ENCODE peak calls at places on chromosome 9, in four cellular contexts. T, S, N and G are unnamed samples.

GRCh38 chr9:99485461-99485860 is 263.4 kb downstream of the SEC61B start:
- DNase-seq in T (no peak), S (no peak), N (no peak), G (no peak)

GRCh38 chr9:78821126-78821822 is 524.3 kb downstream of the PSAT1 start:
- DNase-seq in T (peak), S (no peak), N (peak), G (no peak)

GRCh38 chr9:98506422-98507054 is 202.2 kb downstream of the GABBR2 start:
- DNase-seq in T (no peak), S (no peak), N (no peak), G (no peak)

GRCh38 chr9:136735812-136736480 is 6.8 kb downstream of the LCN10 start:
- DNase-seq in T (no peak), S (no peak), N (no peak), G (no peak)

GRCh38 chr9:104386425-104387069 is 117.5 kb upstream of the OR13F1 start:
- DNase-seq in T (no peak), S (no peak), N (peak), G (no peak)

GRCh38 chr9:130983283-130983670 is 25.7 kb upstream of the LAMC3 start:
- DNase-seq in T (no peak), S (no peak), N (no peak), G (no peak)

GRCh38 chr9:36056896-36057295 is 20.2 kb downstream of the RECK start:
- DNase-seq in T (no peak), S (no peak), N (no peak), G (no peak)

GRCh38 chr9:4143951-4144717 is 155.7 kb downstream of the GLIS3 start:
- DNase-seq in T (no peak), S (no peak), N (no peak), G (no peak)

GRCh38 chr9:111743275-111743674 is 51.5 kb downstream of the SHOC1 start:
- DNase-seq in T (no peak), S (no peak), N (no peak), G (no peak)

GRCh38 chr9:4356306-4356705 is 56.4 kb upstream of the GLIS3 start:
- DNase-seq in T (no peak), S (no peak), N (no peak), G (no peak)

DNA sequence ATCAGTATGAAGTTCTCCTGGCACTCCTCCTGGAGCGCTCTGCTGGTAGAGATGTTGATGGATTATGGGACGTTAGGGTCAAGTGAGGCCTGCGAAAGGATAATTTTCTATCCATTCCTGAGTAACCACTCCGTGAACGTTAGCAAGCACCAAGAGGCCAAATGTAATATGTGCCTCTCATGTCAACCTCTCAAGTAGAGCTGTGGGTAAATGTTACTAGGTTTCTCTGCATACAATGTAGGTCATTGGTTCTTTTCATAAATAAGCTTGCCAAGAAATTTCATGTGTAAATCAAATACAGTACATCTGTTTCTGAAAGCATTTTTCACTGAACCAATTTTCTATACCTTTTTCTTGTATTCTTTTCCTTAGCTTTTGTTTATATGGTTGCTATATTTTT is 126.3 kb downstream of the KDM4C start:
- DNase-seq in T (no peak), S (no peak), N (no peak), G (no peak)
- TF ChIP-seq TEAD4 in T (no peak), S (no peak), N (no peak), G (no peak)

GRCh38 chr9:85425153-85425611 is 316.6 kb downstream of the AGTPBP1 start:
- DNase-seq in T (peak), S (peak), N (peak), G (peak)
- TF ChIP-seq TEAD4 in T (no peak), S (no peak), N (no peak), G (no peak)

DNA sequence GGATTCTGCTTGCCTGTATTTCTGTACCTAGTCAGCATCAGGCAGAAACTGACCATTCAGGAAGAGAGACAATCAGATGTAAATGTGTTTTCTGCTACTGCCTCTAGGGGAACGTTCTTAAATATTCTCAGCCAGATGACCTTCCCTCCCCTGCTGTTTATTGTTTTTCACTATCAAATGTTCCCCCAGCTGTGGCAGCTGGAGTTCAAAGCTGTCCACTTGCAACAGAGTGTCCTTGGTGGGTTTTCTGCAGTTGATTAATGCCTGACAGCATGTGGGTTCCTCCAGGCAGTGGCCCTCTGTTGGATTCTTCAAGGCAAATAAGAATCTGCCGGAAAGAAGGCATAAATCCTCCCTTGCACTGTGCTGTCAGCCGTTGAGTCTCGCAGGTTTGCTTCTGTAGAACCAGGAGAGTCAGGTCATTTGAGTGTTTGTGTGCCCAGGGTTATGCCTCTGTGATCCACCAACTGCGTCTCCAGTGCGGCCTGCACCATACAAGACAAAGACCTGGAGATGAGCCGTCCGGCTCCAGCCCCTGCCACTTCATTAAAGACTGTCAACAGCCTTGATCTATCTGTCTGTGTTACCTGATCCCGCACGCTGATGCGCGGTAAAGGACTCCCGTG is 203.4 kb downstream of the GADD45G start:
- DNase-seq in T (no peak), S (peak), N (peak), G (no peak)
- TF ChIP-seq TEAD4 in T (no peak), S (no peak), N (no peak), G (no peak)

GRCh38 chr9:1495282-1495681 is 445.1 kb downstream of the DMRT2 start:
- DNase-seq in T (no peak), S (no peak), N (no peak), G (no peak)

GRCh38 chr9:1490341-1491115 is 440.4 kb downstream of the DMRT2 start:
- DNase-seq in T (no peak), S (no peak), N (no peak), G (no peak)

GRCh38 chr9:1495684-1496083 is 445.5 kb downstream of the DMRT2 start:
- DNase-seq in T (no peak), S (no peak), N (no peak), G (no peak)
- TF ChIP-seq TEAD4 in T (no peak), S (no peak), N (no peak), G (no peak)

GRCh38 chr9:125262217-125262991 is 778 bp downstream of the GAPVD1 start:
- DNase-seq in T (no peak), S (no peak), N (no peak), G (no peak)
- TF ChIP-seq TEAD4 in T (peak), S (no peak), N (no peak), G (no peak)

DNA sequence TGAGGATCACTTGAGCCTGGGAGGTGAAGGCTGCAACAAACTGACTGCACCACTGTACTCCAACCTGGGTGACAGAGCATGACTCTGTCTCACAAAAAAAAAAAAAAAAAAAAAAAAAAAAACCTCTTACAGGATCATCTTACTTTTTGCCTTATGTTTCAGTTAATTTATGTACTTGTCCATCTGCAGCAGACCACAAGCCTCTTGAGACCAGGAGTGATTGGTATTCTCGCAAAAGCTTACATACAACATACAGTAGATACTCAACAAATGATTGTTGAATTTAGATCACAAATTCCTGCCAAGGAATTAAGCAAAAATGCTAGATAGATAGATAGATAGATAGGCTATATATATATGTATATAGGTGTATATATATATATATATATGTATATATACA is 12.4 kb downstream of the CEMIP2 start:
- DNase-seq in T (no peak), S (no peak), N (no peak), G (no peak)
- TF ChIP-seq TEAD4 in T (no peak), S (no peak), N (no peak), G (no peak)